ENCODE peak calls at places on chromosomes 13 and 19, in six cellular contexts. W is mesothelial cell of epicardium, B is type B pancreatic cell, L is RWPE1, J is suprapubic skin, P is HFFc6. F is an unnamed sample.

GRCh38 chr13:110382229-110382628 is 75.1 kb downstream of the COL4A2 start:
- DNase-seq in P (peak), J (no peak), B (no peak), L (peak), W (no peak), F (no peak)

GRCh38 chr19:31317542-31317941 is 31.7 kb downstream of the TSHZ3 start:
- DNase-seq in B (no peak), P (no peak), W (no peak), J (no peak), L (no peak), F (no peak)

GRCh38 chr13:112605531-112605990 is 17.6 kb upstream of the TUBGCP3 start:
- DNase-seq in B (peak), W (no peak), P (peak), J (no peak), L (no peak), F (no peak)

GRCh38 chr19:18160792-18161690 is 8.1 kb downstream of the PIK3R2 start:
- DNase-seq in L (peak), B (peak), P (peak), W (peak), J (no peak), F (peak)

GRCh38 chr19:13051581-13052165 is 51.0 kb downstream of the LYL1 start:
- DNase-seq in B (peak), L (peak), W (peak), P (no peak), J (no peak), F (peak)

GRCh38 chr13:20721454-20722357 is 18.2 kb downstream of the IL17D start:
- DNase-seq in B (no peak), L (peak), P (peak), J (no peak), W (no peak), F (no peak)

GRCh38 chr13:68234278-68234677 is 1004.1 kb upstream of the PCDH9 start:
- DNase-seq in P (no peak), J (no peak), W (no peak), L (peak), B (no peak), F (no peak)

GRCh38 chr13:31063734-31064133 is 98.0 kb downstream of the HSPH1 start:
- DNase-seq in W (no peak), J (no peak), L (no peak), B (no peak), P (no peak), F (no peak)

GRCh38 chr19:5974721-5975387 is 3.1 kb downstream of the RANBP3 start:
- DNase-seq in P (no peak), J (no peak), L (no peak), W (no peak), B (no peak), F (no peak)

GRCh38 chr19:32202244-32202643 is 143.2 kb upstream of the ZNF507 start:
- DNase-seq in W (no peak), J (no peak), L (no peak), B (peak), P (no peak), F (no peak)

GRCh38 chr19:55687281-55688172 is 12.5 kb downstream of the EPN1 start:
- DNase-seq in L (no peak), J (peak), B (no peak), W (no peak), P (no peak), F (no peak)

GRCh38 chr13:109275848-109276247 is 510.5 kb downstream of the IRS2 start:
- DNase-seq in J (no peak), B (no peak), P (no peak), L (peak), W (no peak), F (no peak)

GRCh38 chr13:74039667-74040066 is 94.5 kb downstream of the KLF12 start:
- DNase-seq in B (no peak), P (no peak), L (no peak), J (no peak), W (no peak), F (no peak)

GRCh38 chr13:51246411-51247298 is 24.5 kb downstream of the FAM124A start:
- DNase-seq in W (no peak), P (no peak), J (no peak), L (no peak), B (no peak), F (no peak)

GRCh38 chr19:3622224-3622623 is 4.4 kb downstream of the CACTIN start:
- DNase-seq in P (no peak), B (no peak), L (no peak), J (no peak), W (no peak), F (no peak)

GRCh38 chr13:69199664-69200063 is 908.0 kb upstream of the ATXN8OS start:
- DNase-seq in B (no peak), L (no peak), W (no peak), J (no peak), P (no peak), F (peak)

GRCh38 chr13:114087430-114087829 is 45.0 kb downstream of the RASA3 start:
- DNase-seq in L (no peak), B (no peak), J (peak), P (no peak), W (no peak), F (no peak)

GRCh38 chr13:48656621-48657020 is 2.9 kb downstream of the CYSLTR2 start:
- DNase-seq in L (no peak), B (no peak), J (no peak), W (no peak), P (no peak), F (no peak)

GRCh38 chr13:56356690-56357089 is 784.0 kb upstream of the PRR20A start:
- DNase-seq in J (no peak), W (no peak), L (no peak), P (no peak), B (no peak), F (no peak)

GRCh38 chr19:46179076-46179740 is 31.2 kb downstream of the IGFL2 start:
- DNase-seq in P (no peak), J (peak), B (no peak), L (no peak), W (no peak), F (no peak)

GRCh38 chr19:46176116-46176860 is 28.2 kb downstream of the IGFL2 start:
- DNase-seq in B (no peak), L (no peak), W (no peak), J (peak), P (no peak), F (no peak)

DNA sequence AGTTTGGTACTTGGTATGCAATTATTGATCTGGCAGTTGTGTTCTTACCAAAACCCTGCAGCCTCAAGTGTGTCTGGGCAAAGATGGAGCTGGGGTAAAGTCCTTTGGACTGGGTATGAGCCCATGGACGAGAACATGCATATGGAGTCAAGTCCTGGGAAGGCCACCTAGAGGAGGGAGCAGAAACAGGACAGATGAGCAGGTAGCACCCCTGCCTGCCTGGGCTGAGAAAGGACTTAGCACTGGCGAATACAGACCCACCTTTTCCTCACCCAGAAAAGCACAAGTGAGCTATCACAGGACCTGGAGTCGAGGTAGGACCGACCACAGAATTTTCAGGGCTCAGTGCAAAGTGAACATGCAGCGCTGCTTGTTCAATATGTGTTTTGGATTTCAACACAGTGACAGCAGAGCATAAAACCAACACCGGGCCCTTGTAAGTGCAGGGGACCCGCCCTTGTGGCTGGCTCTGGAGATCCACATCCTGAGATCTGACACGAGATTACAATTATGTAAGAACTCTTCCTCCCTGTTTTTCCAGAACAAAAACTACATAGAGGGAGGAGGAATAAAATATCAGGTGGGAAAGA is 25.9 kb downstream of the IGFL2 start:
- DNase-seq in W (no peak), J (no peak), L (no peak), P (no peak), B (no peak), F (no peak)
- TF ChIP-seq CTCF in W (no peak), J (no peak), L (no peak), P (no peak), B (no peak), F (no peak)

GRCh38 chr19:35471946-35472345 is 18.3 kb downstream of the KRTDAP start:
- DNase-seq in W (no peak), P (no peak), J (no peak), L (no peak), B (no peak), F (no peak)
- TF ChIP-seq CTCF in W (no peak), P (no peak), J (no peak), L (no peak), B (no peak), F (no peak)

DNA sequence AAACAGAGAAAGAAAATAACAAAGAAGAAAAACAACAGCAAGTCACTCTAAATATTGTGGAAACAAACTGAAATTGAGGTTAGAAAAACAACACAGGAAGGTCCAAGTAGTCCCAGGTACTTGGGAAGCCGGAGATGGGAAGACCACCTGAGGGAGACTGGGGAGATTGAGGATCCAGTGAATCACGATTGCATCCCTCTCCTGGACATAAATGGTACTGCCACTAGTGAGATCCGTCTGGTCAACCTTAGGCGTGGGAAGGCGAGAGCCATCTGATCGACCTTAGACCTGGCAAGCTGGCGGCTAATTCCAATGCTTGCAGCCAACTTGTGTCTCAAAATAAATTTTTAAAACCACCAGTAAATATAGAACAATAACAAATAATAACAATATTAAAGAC is 81.9 kb downstream of the ZNF726 start:
- DNase-seq in L (no peak), B (no peak), P (no peak), J (no peak), W (no peak), F (no peak)
- TF ChIP-seq CTCF in L (no peak), B (peak), P (peak), J (peak), W (peak), F (peak)

GRCh38 chr19:8654591-8655339 is 24.3 kb downstream of the NFILZ start:
- DNase-seq in W (peak), B (peak), P (peak), L (peak), J (no peak), F (peak)
- TF ChIP-seq CTCF in W (peak), B (peak), P (peak), L (peak), J (peak), F (peak)

GRCh38 chr13:101258071-101258470 is 158.2 kb downstream of the NALCN start:
- DNase-seq in W (no peak), P (peak), B (no peak), J (no peak), L (peak), F (no peak)
- TF ChIP-seq CTCF in W (no peak), P (no peak), B (no peak), J (no peak), L (no peak), F (no peak)

GRCh38 chr19:11460207-11460606 is 20.6 kb downstream of the ELAVL3 start:
- DNase-seq in L (no peak), P (no peak), W (no peak), B (no peak), J (no peak), F (no peak)
- TF ChIP-seq CTCF in L (peak), P (peak), W (no peak), B (peak), J (no peak), F (peak)

DNA sequence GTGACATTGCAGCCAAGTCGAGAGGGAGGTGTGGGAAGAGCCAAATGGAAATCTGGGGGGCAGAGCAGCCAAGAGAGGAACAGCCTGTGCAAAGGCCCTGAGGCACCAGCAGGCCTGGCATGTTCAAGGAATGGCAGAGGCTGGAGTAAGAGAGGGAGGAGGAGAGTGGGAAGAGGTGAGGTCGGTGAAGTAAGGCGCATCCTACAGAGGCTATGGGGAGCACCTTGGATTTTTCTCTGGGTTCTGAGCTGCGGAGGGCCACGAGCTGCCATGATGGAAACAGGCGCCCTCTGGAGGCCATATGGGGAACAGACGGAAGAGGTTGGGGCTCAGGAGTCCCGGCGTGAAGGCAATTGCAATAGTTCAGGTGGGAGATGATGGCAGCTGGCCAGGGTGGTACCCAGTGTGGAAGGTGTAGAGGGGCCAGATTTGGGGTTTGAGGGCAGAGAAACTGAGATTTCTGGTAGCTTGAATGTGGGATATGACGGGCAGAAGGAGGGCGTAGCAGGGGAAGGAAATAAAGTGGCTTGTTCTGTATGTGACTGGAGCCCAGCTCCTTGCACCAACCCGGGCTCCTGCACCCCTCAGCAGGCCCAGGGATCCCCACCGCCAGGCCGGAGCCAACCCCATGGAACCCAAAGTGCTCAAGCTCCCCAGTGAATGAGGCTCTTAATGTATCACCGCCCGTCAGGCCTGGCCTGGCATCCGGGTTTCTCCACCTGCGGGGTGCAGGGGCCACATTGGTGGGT is 20.5 kb upstream of the STRN4 start:
- DNase-seq in P (no peak), L (no peak), W (no peak), J (no peak), B (no peak), F (peak)
- TF ChIP-seq CTCF in P (peak), L (peak), W (peak), J (no peak), B (peak), F (peak)

DNA sequence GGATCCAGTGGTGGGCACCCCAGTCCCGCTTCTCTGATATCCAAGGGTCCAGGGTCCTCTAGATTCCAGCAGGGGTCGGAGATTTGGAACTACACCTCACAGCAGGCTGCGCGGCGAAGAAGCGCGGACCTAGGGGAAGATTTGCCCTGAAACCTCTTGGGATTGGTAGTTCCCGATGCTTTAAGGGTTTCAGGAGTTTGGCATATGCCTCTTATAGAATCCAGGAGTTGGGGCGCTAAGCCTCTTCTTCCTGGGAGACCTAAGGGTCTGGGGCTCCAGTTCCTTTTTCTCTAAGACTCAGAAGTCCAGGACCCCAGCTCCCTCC is 349 bp downstream of the BCL2L12 start:
- DNase-seq in P (no peak), L (peak), J (no peak), B (no peak), W (no peak), F (no peak)
- TF ChIP-seq CTCF in P (peak), L (no peak), J (no peak), B (peak), W (no peak), F (peak)

DNA sequence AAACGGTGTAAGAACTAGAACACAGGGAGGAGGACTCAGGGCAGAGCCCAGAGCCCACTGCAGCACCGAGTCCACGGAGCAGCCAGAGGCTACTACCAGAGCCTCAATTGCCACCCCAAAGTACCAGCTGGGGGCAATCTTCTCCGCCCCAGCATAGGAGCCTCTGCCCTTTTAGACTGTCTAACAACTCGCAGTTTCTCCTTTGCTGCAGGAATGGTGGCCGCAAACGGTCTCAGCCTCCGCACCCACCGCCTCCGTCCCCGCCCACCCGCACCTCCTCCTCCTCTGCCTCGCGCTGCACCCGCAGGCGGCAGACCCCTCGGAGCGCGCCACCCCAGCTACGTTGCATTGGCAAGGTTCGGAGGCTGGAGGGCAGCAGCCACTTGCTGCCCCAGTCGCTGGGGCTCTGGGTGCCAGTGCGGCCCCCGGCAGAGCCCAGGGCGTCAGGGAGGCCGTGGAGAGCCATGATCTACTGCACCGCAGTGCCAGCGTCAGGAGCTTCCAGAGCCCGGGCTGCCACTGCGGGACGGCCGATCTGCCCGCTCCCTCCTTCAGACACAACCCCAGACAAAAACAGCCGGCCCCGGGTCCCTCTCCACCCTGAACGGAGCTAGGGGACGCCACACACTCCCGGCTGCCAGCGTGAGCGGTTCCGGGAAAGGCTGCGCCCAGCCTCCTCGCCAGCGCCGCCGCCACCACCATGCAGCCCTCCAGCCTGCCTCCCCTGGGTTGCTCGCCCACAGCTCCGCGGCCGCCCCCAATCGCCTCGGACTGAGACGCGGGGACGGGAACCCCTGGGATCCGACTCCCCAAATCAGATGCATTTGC is 1.8 kb downstream of the FGF14 start:
- DNase-seq in P (no peak), B (no peak), L (no peak), J (peak), W (no peak), F (no peak)
- TF ChIP-seq CTCF in P (no peak), B (no peak), L (no peak), J (no peak), W (no peak), F (no peak)

GRCh38 chr19:34664168-34664567 is 12.8 kb downstream of the SCGB2B2 start:
- DNase-seq in P (no peak), B (no peak), J (no peak), L (no peak), W (no peak), F (no peak)

GRCh38 chr19:34666200-34666957 is 10.6 kb downstream of the SCGB2B2 start:
- DNase-seq in P (no peak), B (no peak), W (no peak), J (no peak), L (no peak), F (no peak)

GRCh38 chr19:34664870-34665269 is 12.1 kb downstream of the SCGB2B2 start:
- DNase-seq in P (no peak), B (no peak), J (no peak), W (no peak), L (no peak), F (no peak)

GRCh38 chr19:34661357-34661756 is 15.6 kb downstream of the SCGB2B2 start:
- DNase-seq in J (no peak), L (no peak), B (no peak), W (no peak), P (no peak), F (no peak)

GRCh38 chr19:34662919-34663318 is 14.0 kb downstream of the SCGB2B2 start:
- DNase-seq in W (no peak), L (peak), J (no peak), P (peak), B (no peak), F (no peak)
- TF ChIP-seq CTCF in W (no peak), L (no peak), J (no peak), P (peak), B (peak), F (peak)